ENCODE peak calls at places on chromosomes 4 and X, in four cellular contexts. A is stomach, T is HCT116, M is right lobe of liver. W is an unnamed sample.
A peak's percentile ranks its signal among the peaks of the same experiment; 100 is the strongest.

GRCh38 chrX:41491267-41492004 is 44.3 kb downstream of the NYX start:
- DNase-seq in A (no peak), T (peak; percentile 65), M (no peak), W (no peak)

GRCh38 chrX:21740329-21741274 is 17.3 kb downstream of the SMPX start:
- DNase-seq in A (peak; percentile 49), T (no peak), M (peak; percentile 86), W (no peak)

GRCh38 chr4:139859876-139860275 is 194.3 kb downstream of the MGST2 start:
- DNase-seq in A (no peak), T (no peak), M (no peak), W (no peak)

GRCh38 chrX:74670028-74670427 is 55.6 kb upstream of the RLIM start:
- DNase-seq in A (no peak), T (no peak), M (no peak), W (no peak)

GRCh38 chr4:145012841-145013240 is 85.2 kb downstream of the ANAPC10 start:
- DNase-seq in A (no peak), T (no peak), M (no peak), W (no peak)

GRCh38 chr4:137226900-137227299 is 305.4 kb downstream of the PCDH18 start:
- DNase-seq in A (no peak), T (peak; percentile 16), M (no peak), W (no peak)

GRCh38 chrX:48910926-48911406 is 480 bp downstream of the SLC35A2 start:
- DNase-seq in A (no peak), T (no peak), M (no peak), W (no peak)

GRCh38 chr4:38675167-38676121 is 11.4 kb downstream of the KLF3 start:
- DNase-seq in A (peak; percentile 86), T (peak; percentile 60), M (no peak), W (no peak)

GRCh38 chrX:123358457-123358856 is 174.4 kb downstream of the GRIA3 start:
- DNase-seq in A (no peak), T (no peak), M (no peak), W (no peak)

GRCh38 chr4:98996056-98996941 is 778 bp downstream of the METAP1 start:
- DNase-seq in A (no peak), T (no peak), M (no peak), W (no peak)

GRCh38 chr4:4726051-4726450 is 133.4 kb upstream of the MSX1 start:
- DNase-seq in A (no peak), T (peak; percentile 34), M (no peak), W (no peak)

GRCh38 chr4:4730214-4730613 is 129.3 kb upstream of the MSX1 start:
- DNase-seq in A (no peak), T (no peak), M (no peak), W (no peak)

GRCh38 chr4:4721636-4722035 is 137.8 kb upstream of the MSX1 start:
- DNase-seq in A (no peak), T (no peak), M (no peak), W (no peak)

GRCh38 chr4:4727536-4727935 is 131.9 kb upstream of the MSX1 start:
- DNase-seq in A (no peak), T (no peak), M (no peak), W (no peak)
- H3K9me3 ChIP-seq in A (peaks cover 44% of the 10 kb centered on the region), T (peaks cover 36% of the 10 kb centered on the region), M (no peaks in the 10 kb centered on the region), W (peaks cover 23% of the 10 kb centered on the region)

GRCh38 chr4:10072420-10073017 is 44.1 kb downstream of the WDR1 start:
- DNase-seq in A (no peak), T (no peak), M (no peak), W (no peak)
- TF ChIP-seq POLR2A in A (no peak), T (no peak), M (no peak), W (no peak)

DNA sequence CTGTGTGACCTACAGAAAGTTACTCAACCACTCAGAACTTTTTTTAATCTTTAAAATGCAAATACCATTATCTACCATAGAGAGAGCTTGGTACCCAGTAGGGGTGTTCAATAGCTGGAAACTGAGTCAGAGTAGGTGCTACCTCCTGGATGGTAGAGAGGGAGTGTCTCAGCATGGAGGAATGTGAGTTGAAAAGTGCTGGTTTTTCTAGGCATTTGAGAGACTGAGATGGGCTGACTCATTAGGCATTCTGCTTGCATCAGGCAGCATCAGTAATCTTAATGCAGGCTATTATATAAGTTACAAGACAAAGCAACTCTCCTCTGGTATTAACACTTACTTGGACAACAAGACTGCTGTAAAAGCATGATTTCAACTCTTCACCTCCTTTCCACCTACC is 70.9 kb upstream of the ARHGEF9 start:
- DNase-seq in A (no peak), T (no peak), M (no peak), W (no peak)
- H3K9me3 ChIP-seq in A (no peaks in the 10 kb centered on the region), T (no peaks in the 10 kb centered on the region), M (no peaks in the 10 kb centered on the region), W (no peaks in the 10 kb centered on the region)

DNA sequence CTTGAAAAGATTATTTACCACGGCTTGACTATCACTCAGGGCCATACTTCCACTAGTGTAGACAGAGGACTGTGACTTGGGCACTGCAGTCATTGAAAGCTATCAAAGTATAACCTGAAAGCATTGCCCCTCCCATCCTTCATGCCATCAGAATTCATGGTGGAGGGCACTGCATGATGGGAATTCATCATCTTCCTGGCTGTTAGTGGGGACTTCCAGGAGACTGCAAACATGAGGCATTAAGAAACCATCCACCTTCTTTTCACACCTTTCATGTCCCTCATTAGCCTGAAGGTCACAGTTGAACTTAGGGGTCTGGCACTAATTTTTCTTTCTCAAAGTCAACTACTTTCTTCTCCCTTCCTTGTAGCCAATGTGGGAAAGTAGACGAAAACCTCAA is 25.8 kb downstream of the VSIG4 start:
- DNase-seq in A (no peak), T (no peak), M (no peak), W (no peak)
- TF ChIP-seq POLR2A in A (no peak), T (no peak), M (no peak), W (no peak)

DNA sequence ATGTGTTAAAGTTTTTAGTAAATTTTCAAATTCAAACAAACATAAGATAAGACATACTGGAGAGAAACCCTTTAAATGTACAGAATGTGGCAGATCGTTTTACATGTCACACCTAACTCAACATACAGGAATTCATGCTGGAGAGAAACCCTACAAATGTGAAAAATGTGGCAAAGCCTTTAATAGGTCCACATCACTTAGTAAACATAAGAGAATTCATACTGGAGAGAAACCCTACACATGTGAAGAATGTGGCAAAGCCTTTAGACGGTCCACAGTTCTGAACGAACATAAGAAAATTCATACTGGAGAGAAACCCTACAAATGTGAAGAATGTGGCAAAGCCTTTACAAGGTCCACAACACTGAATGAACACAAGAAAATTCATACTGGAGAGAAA is 32.8 kb downstream of the ZNF595 start:
- DNase-seq in A (no peak), T (no peak), M (no peak), W (no peak)
- H3K9me3 ChIP-seq in A (peaks cover 100% of the 10 kb centered on the region), T (peaks cover 39% of the 10 kb centered on the region), M (peaks cover 90% of the 10 kb centered on the region), W (peaks cover 100% of the 10 kb centered on the region)

GRCh38 chr4:152684007-152684406 is 4.2 kb upstream of the TMEM154 start:
- DNase-seq in A (no peak), T (no peak), M (no peak), W (no peak)

GRCh38 chr4:152679414-152680281 is at the start of gene TMEM154:
- DNase-seq in A (peak; percentile 67), T (no peak), M (peak; percentile 75), W (peak; percentile 95)

GRCh38 chr4:152678841-152679240 is 956 bp downstream of the TMEM154 start:
- DNase-seq in A (no peak), T (no peak), M (no peak), W (no peak)

GRCh38 chr4:152682143-152682542 is 2.3 kb upstream of the TMEM154 start:
- DNase-seq in A (no peak), T (no peak), M (no peak), W (no peak)

GRCh38 chr4:152680988-152681731 is 1.4 kb upstream of the TMEM154 start:
- DNase-seq in A (no peak), T (no peak), M (no peak), W (no peak)
- TF ChIP-seq POLR2A in A (no peak), T (no peak), M (no peak), W (no peak)

GRCh38 chr4:141350122-141350904 is 129.6 kb downstream of the ZNF330 start:
- DNase-seq in A (peak; percentile 45), T (no peak), M (peak; percentile 73), W (no peak)

GRCh38 chr4:141352328-141352727 is 131.6 kb downstream of the ZNF330 start:
- DNase-seq in A (no peak), T (no peak), M (no peak), W (no peak)

GRCh38 chr4:141346144-141346543 is 125.4 kb downstream of the ZNF330 start:
- DNase-seq in A (no peak), T (peak; percentile 24), M (no peak), W (no peak)

GRCh38 chr4:141347738-141348524 is 127.2 kb downstream of the ZNF330 start:
- DNase-seq in A (no peak), T (no peak), M (no peak), W (no peak)

GRCh38 chr4:141348589-141348988 is 127.9 kb downstream of the ZNF330 start:
- DNase-seq in A (no peak), T (no peak), M (no peak), W (no peak)
- H3K9me3 ChIP-seq in A (no peaks in the 10 kb centered on the region), T (no peaks in the 10 kb centered on the region), M (no peaks in the 10 kb centered on the region), W (no peaks in the 10 kb centered on the region)